ENCODE peak calls at places on chromosomes 16 and 17, in nine cellular contexts. One of them, this sample, is unnamed.

GRCh38 chr16:3957344-3957980 is 76.9 kb upstream of the CREBBP start:
- DNase-seq in stimulated activated CD4-positive, alpha-beta T cell treated with anti-CD3 and anti-CD28 coated beads, Interleukin-1b, Interleukin-23, amount 100 ng/mL, for 1 hour: no peak
- DNase-seq in amniotic epithelial cell: no peak
- DNase-seq in vagina: no peak
- DNase-seq in substantia nigra: no peak
- DNase-seq in NCI-H1092 treated with DMSO at 0.1 percent for 48 hours: no peak
- DNase-seq in activated T-helper 1 cell treated with Interleukin-2 at 50 U/mL for 16 hours: no peak
- DNase-seq in endodermal cell: peak; percentile 60
- DNase-seq in AML-193: no peak
- DNase-seq in this sample: no peak

GRCh38 chr17:41663451-41664171 is 25.1 kb upstream of the EIF1 start:
- DNase-seq in stimulated activated CD4-positive, alpha-beta T cell treated with anti-CD3 and anti-CD28 coated beads, Interleukin-1b, Interleukin-23, amount 100 ng/mL, for 1 hour: no peak
- DNase-seq in amniotic epithelial cell: no peak
- DNase-seq in vagina: no peak
- DNase-seq in substantia nigra: no peak
- DNase-seq in NCI-H1092 treated with DMSO at 0.1 percent for 48 hours: no peak
- DNase-seq in activated T-helper 1 cell treated with Interleukin-2 at 50 U/mL for 16 hours: no peak
- DNase-seq in endodermal cell: peak; percentile 50
- DNase-seq in AML-193: no peak
- DNase-seq in this sample: no peak

GRCh38 chr16:89318871-89319627 is 101.5 kb downstream of the ZNF778 start:
- DNase-seq in stimulated activated CD4-positive, alpha-beta T cell treated with anti-CD3 and anti-CD28 coated beads, Interleukin-1b, Interleukin-23, amount 100 ng/mL, for 1 hour: no peak
- DNase-seq in amniotic epithelial cell: no peak
- DNase-seq in vagina: no peak
- DNase-seq in substantia nigra: no peak
- DNase-seq in NCI-H1092 treated with DMSO at 0.1 percent for 48 hours: no peak
- DNase-seq in activated T-helper 1 cell treated with Interleukin-2 at 50 U/mL for 16 hours: no peak
- DNase-seq in endodermal cell: no peak
- DNase-seq in AML-193: no peak
- DNase-seq in this sample: no peak

GRCh38 chr16:84013787-84014569 is 28.6 kb downstream of the SLC38A8 start:
- DNase-seq in stimulated activated CD4-positive, alpha-beta T cell treated with anti-CD3 and anti-CD28 coated beads, Interleukin-1b, Interleukin-23, amount 100 ng/mL, for 1 hour: peak; percentile 19
- DNase-seq in amniotic epithelial cell: peak; percentile 56
- DNase-seq in vagina: no peak
- DNase-seq in substantia nigra: no peak
- DNase-seq in NCI-H1092 treated with DMSO at 0.1 percent for 48 hours: no peak
- DNase-seq in activated T-helper 1 cell treated with Interleukin-2 at 50 U/mL for 16 hours: peak; percentile 5
- DNase-seq in endodermal cell: peak; percentile 100
- DNase-seq in AML-193: no peak
- DNase-seq in this sample: no peak

GRCh38 chr17:49748223-49748622 is 15.7 kb downstream of the FAM117A start:
- DNase-seq in stimulated activated CD4-positive, alpha-beta T cell treated with anti-CD3 and anti-CD28 coated beads, Interleukin-1b, Interleukin-23, amount 100 ng/mL, for 1 hour: no peak
- DNase-seq in amniotic epithelial cell: no peak
- DNase-seq in vagina: no peak
- DNase-seq in substantia nigra: no peak
- DNase-seq in NCI-H1092 treated with DMSO at 0.1 percent for 48 hours: no peak
- DNase-seq in activated T-helper 1 cell treated with Interleukin-2 at 50 U/mL for 16 hours: no peak
- DNase-seq in endodermal cell: no peak
- DNase-seq in AML-193: no peak
- DNase-seq in this sample: no peak

GRCh38 chr17:74190154-74190553 is 13.3 kb upstream of the RPL38 start:
- DNase-seq in stimulated activated CD4-positive, alpha-beta T cell treated with anti-CD3 and anti-CD28 coated beads, Interleukin-1b, Interleukin-23, amount 100 ng/mL, for 1 hour: no peak
- DNase-seq in amniotic epithelial cell: peak; percentile 66
- DNase-seq in vagina: no peak
- DNase-seq in substantia nigra: no peak
- DNase-seq in NCI-H1092 treated with DMSO at 0.1 percent for 48 hours: peak; percentile 57
- DNase-seq in activated T-helper 1 cell treated with Interleukin-2 at 50 U/mL for 16 hours: no peak
- DNase-seq in endodermal cell: peak; percentile 52
- DNase-seq in AML-193: peak; percentile 52
- DNase-seq in this sample: no peak

GRCh38 chr17:68461589-68461988 is 4.3 kb upstream of the WIPI1 start:
- DNase-seq in stimulated activated CD4-positive, alpha-beta T cell treated with anti-CD3 and anti-CD28 coated beads, Interleukin-1b, Interleukin-23, amount 100 ng/mL, for 1 hour: no peak
- DNase-seq in amniotic epithelial cell: no peak
- DNase-seq in vagina: no peak
- DNase-seq in substantia nigra: no peak
- DNase-seq in NCI-H1092 treated with DMSO at 0.1 percent for 48 hours: peak; percentile 13
- DNase-seq in activated T-helper 1 cell treated with Interleukin-2 at 50 U/mL for 16 hours: no peak
- DNase-seq in endodermal cell: peak; percentile 67
- DNase-seq in AML-193: no peak
- DNase-seq in this sample: no peak

GRCh38 chr17:21020622-21021021 is 22.2 kb downstream of the USP22 start:
- DNase-seq in stimulated activated CD4-positive, alpha-beta T cell treated with anti-CD3 and anti-CD28 coated beads, Interleukin-1b, Interleukin-23, amount 100 ng/mL, for 1 hour: no peak
- DNase-seq in amniotic epithelial cell: no peak
- DNase-seq in vagina: no peak
- DNase-seq in substantia nigra: no peak
- DNase-seq in NCI-H1092 treated with DMSO at 0.1 percent for 48 hours: no peak
- DNase-seq in activated T-helper 1 cell treated with Interleukin-2 at 50 U/mL for 16 hours: no peak
- DNase-seq in endodermal cell: no peak
- DNase-seq in AML-193: no peak
- DNase-seq in this sample: no peak

GRCh38 chr16:67459066-67459857 is 21.7 kb downstream of the ATP6V0D1 start:
- DNase-seq in stimulated activated CD4-positive, alpha-beta T cell treated with anti-CD3 and anti-CD28 coated beads, Interleukin-1b, Interleukin-23, amount 100 ng/mL, for 1 hour: no peak
- DNase-seq in amniotic epithelial cell: no peak
- DNase-seq in vagina: no peak
- DNase-seq in substantia nigra: no peak
- DNase-seq in NCI-H1092 treated with DMSO at 0.1 percent for 48 hours: no peak
- DNase-seq in activated T-helper 1 cell treated with Interleukin-2 at 50 U/mL for 16 hours: no peak
- DNase-seq in endodermal cell: no peak
- DNase-seq in AML-193: no peak
- DNase-seq in this sample: no peak

GRCh38 chr17:75504347-75505151 is 10.8 kb downstream of the CASKIN2 start:
- DNase-seq in stimulated activated CD4-positive, alpha-beta T cell treated with anti-CD3 and anti-CD28 coated beads, Interleukin-1b, Interleukin-23, amount 100 ng/mL, for 1 hour: no peak
- DNase-seq in amniotic epithelial cell: no peak
- DNase-seq in vagina: no peak
- DNase-seq in substantia nigra: no peak
- DNase-seq in NCI-H1092 treated with DMSO at 0.1 percent for 48 hours: no peak
- DNase-seq in activated T-helper 1 cell treated with Interleukin-2 at 50 U/mL for 16 hours: peak; percentile 11
- DNase-seq in endodermal cell: peak; percentile 93
- DNase-seq in AML-193: peak; percentile 43
- DNase-seq in this sample: peak; percentile 34

GRCh38 chr17:72176902-72177660 is 56.3 kb downstream of the SOX9 start:
- DNase-seq in stimulated activated CD4-positive, alpha-beta T cell treated with anti-CD3 and anti-CD28 coated beads, Interleukin-1b, Interleukin-23, amount 100 ng/mL, for 1 hour: no peak
- DNase-seq in amniotic epithelial cell: peak; percentile 14
- DNase-seq in vagina: no peak
- DNase-seq in substantia nigra: no peak
- DNase-seq in NCI-H1092 treated with DMSO at 0.1 percent for 48 hours: peak; percentile 95
- DNase-seq in activated T-helper 1 cell treated with Interleukin-2 at 50 U/mL for 16 hours: no peak
- DNase-seq in endodermal cell: peak; percentile 65
- DNase-seq in AML-193: no peak
- DNase-seq in this sample: no peak

GRCh38 chr16:73202176-73202729 is 154.3 kb upstream of the ZFHX3 start:
- DNase-seq in stimulated activated CD4-positive, alpha-beta T cell treated with anti-CD3 and anti-CD28 coated beads, Interleukin-1b, Interleukin-23, amount 100 ng/mL, for 1 hour: no peak
- DNase-seq in amniotic epithelial cell: peak; percentile 62
- DNase-seq in vagina: no peak
- DNase-seq in substantia nigra: no peak
- DNase-seq in NCI-H1092 treated with DMSO at 0.1 percent for 48 hours: no peak
- DNase-seq in activated T-helper 1 cell treated with Interleukin-2 at 50 U/mL for 16 hours: no peak
- DNase-seq in endodermal cell: no peak
- DNase-seq in AML-193: no peak
- DNase-seq in this sample: no peak

GRCh38 chr16:88070341-88070740 is 119.1 kb downstream of the BANP start:
- DNase-seq in stimulated activated CD4-positive, alpha-beta T cell treated with anti-CD3 and anti-CD28 coated beads, Interleukin-1b, Interleukin-23, amount 100 ng/mL, for 1 hour: no peak
- DNase-seq in amniotic epithelial cell: no peak
- DNase-seq in vagina: no peak
- DNase-seq in substantia nigra: no peak
- DNase-seq in NCI-H1092 treated with DMSO at 0.1 percent for 48 hours: no peak
- DNase-seq in activated T-helper 1 cell treated with Interleukin-2 at 50 U/mL for 16 hours: no peak
- DNase-seq in endodermal cell: no peak
- DNase-seq in AML-193: no peak
- DNase-seq in this sample: no peak

GRCh38 chr17:81406117-81406953 is 11.1 kb downstream of the BAHCC1 start:
- DNase-seq in stimulated activated CD4-positive, alpha-beta T cell treated with anti-CD3 and anti-CD28 coated beads, Interleukin-1b, Interleukin-23, amount 100 ng/mL, for 1 hour: no peak
- DNase-seq in amniotic epithelial cell: no peak
- DNase-seq in vagina: no peak
- DNase-seq in substantia nigra: no peak
- DNase-seq in NCI-H1092 treated with DMSO at 0.1 percent for 48 hours: no peak
- DNase-seq in activated T-helper 1 cell treated with Interleukin-2 at 50 U/mL for 16 hours: no peak
- DNase-seq in endodermal cell: no peak
- DNase-seq in AML-193: no peak
- DNase-seq in this sample: no peak

GRCh38 chr16:59412275-59412841 is 678.2 kb upstream of the GOT2 start:
- DNase-seq in stimulated activated CD4-positive, alpha-beta T cell treated with anti-CD3 and anti-CD28 coated beads, Interleukin-1b, Interleukin-23, amount 100 ng/mL, for 1 hour: no peak
- DNase-seq in amniotic epithelial cell: no peak
- DNase-seq in vagina: no peak
- DNase-seq in substantia nigra: no peak
- DNase-seq in NCI-H1092 treated with DMSO at 0.1 percent for 48 hours: no peak
- DNase-seq in activated T-helper 1 cell treated with Interleukin-2 at 50 U/mL for 16 hours: no peak
- DNase-seq in endodermal cell: no peak
- DNase-seq in AML-193: no peak
- DNase-seq in this sample: no peak

GRCh38 chr17:82412535-82413520 is 5.3 kb upstream of the HEXD start:
- DNase-seq in stimulated activated CD4-positive, alpha-beta T cell treated with anti-CD3 and anti-CD28 coated beads, Interleukin-1b, Interleukin-23, amount 100 ng/mL, for 1 hour: no peak
- DNase-seq in amniotic epithelial cell: no peak
- DNase-seq in vagina: no peak
- DNase-seq in substantia nigra: no peak
- DNase-seq in NCI-H1092 treated with DMSO at 0.1 percent for 48 hours: peak; percentile 92
- DNase-seq in activated T-helper 1 cell treated with Interleukin-2 at 50 U/mL for 16 hours: no peak
- DNase-seq in endodermal cell: no peak
- DNase-seq in AML-193: no peak
- DNase-seq in this sample: no peak

GRCh38 chr17:49932131-49932723 is 36.8 kb upstream of the DLX4 start:
- DNase-seq in stimulated activated CD4-positive, alpha-beta T cell treated with anti-CD3 and anti-CD28 coated beads, Interleukin-1b, Interleukin-23, amount 100 ng/mL, for 1 hour: no peak
- DNase-seq in amniotic epithelial cell: no peak
- DNase-seq in vagina: no peak
- DNase-seq in substantia nigra: no peak
- DNase-seq in NCI-H1092 treated with DMSO at 0.1 percent for 48 hours: no peak
- DNase-seq in activated T-helper 1 cell treated with Interleukin-2 at 50 U/mL for 16 hours: no peak
- DNase-seq in endodermal cell: no peak
- DNase-seq in AML-193: no peak
- DNase-seq in this sample: no peak

GRCh38 chr17:80229011-80229410 is 8.8 kb downstream of the SLC26A11 start:
- DNase-seq in stimulated activated CD4-positive, alpha-beta T cell treated with anti-CD3 and anti-CD28 coated beads, Interleukin-1b, Interleukin-23, amount 100 ng/mL, for 1 hour: no peak
- DNase-seq in amniotic epithelial cell: no peak
- DNase-seq in vagina: no peak
- DNase-seq in substantia nigra: no peak
- DNase-seq in NCI-H1092 treated with DMSO at 0.1 percent for 48 hours: no peak
- DNase-seq in activated T-helper 1 cell treated with Interleukin-2 at 50 U/mL for 16 hours: no peak
- DNase-seq in endodermal cell: no peak
- DNase-seq in AML-193: no peak
- DNase-seq in this sample: no peak

GRCh38 chr17:73984981-73985380 is 218.5 kb upstream of the RPL38 start:
- DNase-seq in stimulated activated CD4-positive, alpha-beta T cell treated with anti-CD3 and anti-CD28 coated beads, Interleukin-1b, Interleukin-23, amount 100 ng/mL, for 1 hour: no peak
- DNase-seq in amniotic epithelial cell: no peak
- DNase-seq in vagina: no peak
- DNase-seq in substantia nigra: no peak
- DNase-seq in NCI-H1092 treated with DMSO at 0.1 percent for 48 hours: no peak
- DNase-seq in activated T-helper 1 cell treated with Interleukin-2 at 50 U/mL for 16 hours: no peak
- DNase-seq in endodermal cell: peak; percentile 24
- DNase-seq in AML-193: no peak
- DNase-seq in this sample: no peak

GRCh38 chr17:80789356-80789902 is 202.2 kb upstream of the CHMP6 start:
- DNase-seq in stimulated activated CD4-positive, alpha-beta T cell treated with anti-CD3 and anti-CD28 coated beads, Interleukin-1b, Interleukin-23, amount 100 ng/mL, for 1 hour: no peak
- DNase-seq in amniotic epithelial cell: peak; percentile 91
- DNase-seq in vagina: no peak
- DNase-seq in substantia nigra: no peak
- DNase-seq in NCI-H1092 treated with DMSO at 0.1 percent for 48 hours: peak; percentile 53
- DNase-seq in activated T-helper 1 cell treated with Interleukin-2 at 50 U/mL for 16 hours: no peak
- DNase-seq in endodermal cell: peak; percentile 39
- DNase-seq in AML-193: no peak
- DNase-seq in this sample: no peak

This sample was measured in CD8-positive, alpha-beta memory T cell.